ENCODE peak calls at places on chromosome 21, in nine cellular contexts. U, A, O, L, W, X, P, I and K are unnamed samples. For H3K4me1, the result is how much of the 10 kb centered on the place peaks cover.

GRCh38 chr21:32756096-32756495 is 15.5 kb downstream of the PAXBP1 start:
- DNase-seq in U (no peak), P (no peak), A (no peak), O (no peak), W (no peak), I (no peak), X (no peak), L (no peak), K (no peak)

GRCh38 chr21:33813832-33814231 is 101.8 kb downstream of the ATP5PO start:
- DNase-seq in P (no peak), I (no peak), A (no peak), U (no peak), W (no peak), O (no peak), X (no peak), L (no peak), K (no peak)

GRCh38 chr21:27561116-27561515 is 594.2 kb upstream of the ADAMTS5 start:
- DNase-seq in W (no peak), I (no peak), X (no peak), O (no peak), U (no peak), L (no peak), P (peak), A (no peak), K (no peak)

GRCh38 chr21:14686466-14687276 is 140.6 kb upstream of the SAMSN1 start:
- DNase-seq in I (no peak), L (no peak), X (no peak), W (no peak), U (no peak), A (no peak), O (no peak), P (no peak), K (no peak)

GRCh38 chr21:20943476-20944085 is 54.6 kb upstream of the NCAM2 start:
- DNase-seq in P (no peak), I (no peak), O (no peak), A (no peak), U (no peak), X (no peak), W (no peak), L (no peak), K (no peak)

GRCh38 chr21:29524055-29524454 is 225.3 kb downstream of the BACH1 start:
- DNase-seq in A (no peak), L (no peak), P (no peak), O (no peak), X (no peak), U (no peak), I (peak), W (no peak), K (no peak)

GRCh38 chr21:38987551-38988210 is 182.0 kb downstream of the ETS2 start:
- DNase-seq in P (no peak), X (no peak), A (no peak), W (no peak), L (no peak), O (no peak), I (no peak), U (no peak), K (no peak)

GRCh38 chr21:34908424-34909055 is 140.6 kb downstream of the RUNX1 start:
- DNase-seq in U (peak), W (no peak), A (no peak), L (no peak), I (peak), O (no peak), X (no peak), P (no peak), K (no peak)

GRCh38 chr21:14591882-14592281 is 45.8 kb upstream of the SAMSN1 start:
- DNase-seq in W (peak), I (peak), X (no peak), P (no peak), A (no peak), O (no peak), L (no peak), U (peak), K (peak)

GRCh38 chr21:35036521-35037383 is 12.3 kb downstream of the RUNX1 start:
- DNase-seq in I (no peak), P (no peak), X (no peak), A (no peak), L (no peak), U (no peak), O (no peak), W (no peak), K (no peak)

GRCh38 chr21:44428281-44428942 is 26.9 kb upstream of the LRRC3 start:
- DNase-seq in L (no peak), O (no peak), A (peak), P (peak), U (no peak), X (no peak), I (no peak), W (no peak), K (no peak)

GRCh38 chr21:44425307-44425894 is 29.9 kb upstream of the LRRC3 start:
- DNase-seq in U (peak), P (no peak), X (no peak), I (no peak), O (no peak), A (no peak), L (no peak), W (no peak), K (peak)

GRCh38 chr21:44426663-44427191 is 28.6 kb upstream of the LRRC3 start:
- DNase-seq in O (no peak), X (no peak), U (peak), A (no peak), L (no peak), I (no peak), P (no peak), W (no peak), K (no peak)

GRCh38 chr21:44425895-44426662 is 29.2 kb upstream of the LRRC3 start:
- DNase-seq in I (no peak), A (no peak), L (no peak), P (no peak), X (no peak), O (no peak), U (peak), W (no peak), K (peak)

DNA sequence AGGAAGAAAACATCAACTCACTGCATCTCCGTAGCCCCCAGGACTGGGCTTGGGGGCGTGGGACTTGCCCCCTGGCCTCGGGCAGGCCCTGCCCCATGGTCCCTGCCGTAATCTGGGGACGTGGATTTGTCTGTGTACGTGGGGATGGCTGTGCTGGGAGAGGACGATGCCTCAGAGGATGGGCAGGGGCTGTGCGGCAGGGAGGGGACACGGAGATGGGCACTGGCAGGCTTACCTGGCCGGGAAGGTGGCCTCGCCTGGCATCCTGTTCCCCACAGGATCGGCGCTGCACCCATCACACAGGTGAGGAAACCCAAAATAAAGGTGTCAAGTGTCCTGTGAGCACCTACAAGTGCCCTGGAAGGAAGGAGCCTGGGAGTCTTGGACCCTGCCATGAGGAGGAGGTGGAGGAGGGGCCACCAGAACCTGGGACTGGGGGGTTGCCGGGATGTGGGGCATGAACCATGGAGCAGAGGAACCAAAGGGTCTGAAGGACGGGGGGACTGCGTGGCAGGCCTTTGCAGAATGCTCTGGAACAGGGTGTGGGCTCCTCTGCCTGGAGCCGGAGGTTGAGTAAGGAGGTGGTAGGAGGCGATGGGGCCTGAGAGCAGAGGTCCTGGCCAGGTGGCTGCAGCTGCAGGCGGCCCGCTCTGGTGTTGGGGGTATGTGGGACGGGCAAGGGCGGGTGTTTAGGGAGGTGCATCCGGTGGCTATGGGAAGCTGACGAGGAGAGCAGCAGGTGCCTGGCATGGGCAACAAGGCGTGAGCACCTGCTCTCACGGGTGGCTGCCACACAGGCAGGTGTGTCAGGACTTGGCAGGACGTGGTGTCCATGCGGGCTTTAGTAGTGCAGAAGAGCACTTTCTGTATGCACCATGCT is 27.8 kb upstream of the LRRC3 start:
- DNase-seq in A (no peak), I (no peak), W (no peak), O (no peak), U (no peak), X (no peak), L (no peak), P (no peak), K (no peak)
- H3K27ac ChIP-seq in A (no peak), I (no peak), W (no peak), O (no peak), U (no peak), X (no peak), L (no peak), P (peak), K (no peak)

DNA sequence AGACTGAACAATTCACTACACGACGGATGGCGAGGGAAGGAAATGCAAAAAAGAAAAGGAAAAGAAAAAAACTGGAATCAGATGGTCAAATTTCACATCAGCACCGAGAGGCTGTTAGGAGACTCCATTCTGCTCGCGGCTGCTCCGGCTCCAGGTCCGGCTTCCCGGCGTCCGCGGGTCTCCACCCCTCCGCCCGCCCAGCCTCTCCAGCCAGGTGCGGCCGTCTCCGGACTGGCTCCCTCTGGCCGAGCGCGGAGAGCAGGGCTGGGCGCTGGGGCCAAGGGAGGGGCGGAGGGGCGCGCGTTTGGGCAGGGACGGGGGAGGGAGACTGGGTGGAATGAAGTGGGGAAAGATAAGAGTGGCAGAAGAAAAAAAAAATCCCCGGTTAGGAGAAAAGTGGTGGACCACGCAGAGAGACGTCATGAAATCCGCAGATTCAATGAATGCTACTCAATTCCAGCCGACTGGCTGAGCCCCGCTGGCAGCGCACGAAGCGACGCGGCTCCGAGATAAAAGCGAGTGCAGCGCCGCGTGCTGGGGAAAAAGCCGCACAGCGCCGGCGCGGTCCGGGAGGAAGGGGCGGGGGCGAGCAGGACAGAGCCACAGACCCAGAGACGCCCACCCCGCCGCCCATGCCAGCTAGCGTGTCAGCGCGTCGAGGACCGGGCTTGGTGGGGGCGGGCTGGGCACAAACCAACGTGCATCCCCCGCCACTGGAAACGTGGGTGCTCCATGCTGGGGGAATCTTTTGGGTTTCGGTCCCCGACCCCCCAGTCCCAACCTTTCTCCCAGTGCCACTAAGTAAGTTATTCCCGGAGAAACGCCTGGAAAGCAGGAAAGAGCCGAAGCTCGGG is at the start of gene KCNJ6:
- DNase-seq in U (peak), P (no peak), O (no peak), A (peak), I (peak), W (no peak), X (peak), L (no peak), K (no peak)
- TF ChIP-seq CTCF in U (no peak), P (peak), O (no peak), A (peak), I (peak), W (peak), X (peak), L (peak), K (peak)

GRCh38 chr21:42526379-42526727 is 12.7 kb downstream of the SLC37A1 start:
- DNase-seq in W (peak), L (no peak), I (no peak), A (no peak), U (peak), X (no peak), O (no peak), P (peak), K (no peak)

GRCh38 chr21:42525676-42526378 is 12.2 kb downstream of the SLC37A1 start:
- DNase-seq in A (no peak), U (no peak), I (no peak), O (no peak), L (no peak), X (no peak), P (no peak), W (no peak), K (no peak)

GRCh38 chr21:42525228-42525604 is 11.6 kb downstream of the SLC37A1 start:
- DNase-seq in P (no peak), I (peak), X (no peak), O (no peak), L (no peak), U (no peak), A (no peak), W (no peak), K (no peak)

GRCh38 chr21:42527127-42527488 is 13.5 kb downstream of the SLC37A1 start:
- DNase-seq in W (no peak), L (no peak), P (no peak), X (no peak), I (no peak), U (no peak), A (no peak), O (no peak), K (no peak)

GRCh38 chr21:42527489-42528158 is 14.0 kb downstream of the SLC37A1 start:
- DNase-seq in W (no peak), L (no peak), O (no peak), X (no peak), A (no peak), I (no peak), U (no peak), P (no peak), K (peak)
- H3K4me1 ChIP-seq in W (under half), L (under half), O (under half), X (under half), A (under half), I (under half), U (under half), P (under half), K (under half)

DNA sequence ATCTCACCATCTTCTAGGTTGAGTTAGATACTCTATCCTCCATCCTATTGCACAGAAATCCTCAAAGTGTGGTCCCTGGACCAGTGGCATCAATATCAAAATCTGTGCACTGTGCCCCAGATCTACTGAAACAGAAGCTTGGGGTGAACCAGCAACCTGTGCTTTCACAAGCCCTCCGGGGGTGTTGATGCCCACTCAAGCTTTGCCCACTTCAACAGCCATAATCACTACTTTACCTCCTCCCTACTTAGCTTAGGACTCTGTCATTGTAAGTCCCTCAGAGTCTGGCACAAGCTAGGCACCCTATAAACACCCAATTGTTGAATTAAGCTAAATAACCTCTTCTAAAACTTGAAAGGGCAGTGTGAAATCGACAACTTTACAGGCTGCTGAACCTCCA is 144.2 kb upstream of the SOD1 start:
- DNase-seq in X (no peak), W (no peak), P (no peak), U (no peak), I (no peak), A (no peak), O (no peak), L (no peak), K (no peak)
- H3K27ac ChIP-seq in X (no peak), W (no peak), P (no peak), U (no peak), I (no peak), A (no peak), O (no peak), L (no peak), K (no peak)

GRCh38 chr21:41960386-41960785 is 6.6 kb upstream of the C2CD2 start:
- DNase-seq in P (no peak), W (no peak), A (no peak), O (no peak), I (no peak), U (no peak), L (no peak), X (no peak), K (no peak)

GRCh38 chr21:41958886-41959563 is 5.2 kb upstream of the C2CD2 start:
- DNase-seq in I (no peak), U (peak), P (no peak), O (no peak), L (peak), A (no peak), W (no peak), X (no peak), K (peak)

GRCh38 chr21:41955516-41955915 is 1.7 kb upstream of the C2CD2 start:
- DNase-seq in P (no peak), U (no peak), X (no peak), L (no peak), W (no peak), I (no peak), A (no peak), O (no peak), K (no peak)

GRCh38 chr21:41956926-41957729 is 3.3 kb upstream of the C2CD2 start:
- DNase-seq in P (no peak), O (no peak), A (no peak), L (no peak), W (no peak), U (peak), X (no peak), I (peak), K (no peak)

GRCh38 chr21:41957991-41958766 is 4.4 kb upstream of the C2CD2 start:
- DNase-seq in L (peak), P (peak), W (peak), I (peak), A (peak), O (no peak), U (peak), X (no peak), K (peak)
- TF ChIP-seq CTCF in L (peak), P (peak), W (no peak), I (peak), A (peak), O (peak), U (peak), X (no peak), K (peak)

DNA sequence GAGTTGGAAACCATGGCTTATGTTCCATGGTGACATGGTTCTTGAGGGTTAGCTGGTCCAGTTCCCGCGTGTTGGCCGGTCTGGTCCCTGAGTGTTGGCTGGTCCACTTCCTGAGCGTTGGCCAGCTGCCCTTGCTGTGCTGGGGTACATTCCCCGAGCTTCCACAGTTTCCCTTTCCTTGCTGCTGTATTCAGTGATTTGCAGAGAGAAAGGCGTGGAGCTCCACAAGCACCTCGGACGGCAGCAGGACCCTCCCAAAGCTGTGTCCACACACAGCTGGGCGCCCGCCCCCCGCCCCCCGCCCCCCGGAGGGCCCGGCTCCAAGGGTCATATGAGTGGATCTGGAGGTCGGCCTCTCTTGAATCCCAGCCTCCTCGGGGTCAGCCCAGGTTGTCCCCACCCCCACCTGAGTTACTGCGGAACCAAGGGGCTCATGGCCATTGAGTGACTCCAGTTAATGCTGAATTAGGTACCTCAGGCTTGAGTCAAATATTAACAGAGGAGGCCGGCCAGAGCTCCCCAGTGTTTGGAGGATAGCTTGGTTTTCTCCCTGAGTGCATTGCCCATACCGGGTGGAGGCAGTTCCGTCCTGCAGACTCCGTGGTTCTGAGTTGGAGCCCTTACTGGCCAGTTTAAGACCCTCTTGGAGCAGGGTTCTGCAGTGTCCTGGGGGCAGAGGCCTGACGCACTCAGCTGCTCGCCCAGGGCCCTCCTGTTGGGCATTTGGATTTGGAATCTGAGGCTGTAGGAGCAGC is 18.4 kb downstream of the COL18A1 start:
- DNase-seq in A (no peak), P (no peak), U (no peak), I (no peak), L (no peak), W (no peak), X (no peak), O (no peak), K (no peak)
- H3K4me1 ChIP-seq in A (half or more), P (under half), U (under half), I (under half), L (under half), W (under half), X (under half), O (half or more), K (under half)

GRCh38 chr21:43816611-43817071 is 27.3 kb downstream of the RRP1 start:
- DNase-seq in A (no peak), O (no peak), I (no peak), L (no peak), X (no peak), W (no peak), U (no peak), P (no peak), K (no peak)
- H3K27ac ChIP-seq in A (no peak), O (no peak), I (no peak), L (no peak), X (no peak), W (no peak), U (no peak), P (no peak), K (no peak)

GRCh38 chr21:18041012-18041411 is 203.6 kb upstream of the CHODL start:
- DNase-seq in A (no peak), U (peak), I (no peak), O (no peak), X (no peak), W (no peak), L (no peak), P (no peak), K (no peak)
- TF ChIP-seq CTCF in A (no peak), U (peak), I (peak), O (peak), X (peak), W (peak), L (no peak), P (no peak), K (peak)